ENCODE peak calls at places on chromosomes 13 and 19, in four cellular contexts. A, V, E and Q are unnamed samples.

GRCh38 chr13:44368599-44369368 is 4.8 kb upstream of the SERP2 start:
- DNase-seq in A (no peak), V (no peak), E (no peak), Q (no peak)

GRCh38 chr13:97967948-97968347 is 14.5 kb downstream of the IPO5 start:
- DNase-seq in A (no peak), V (peak), E (no peak), Q (no peak)

GRCh38 chr13:64239372-64239771 is 2823.7 kb upstream of the PCDH20 start:
- DNase-seq in A (no peak), V (peak), E (no peak), Q (no peak)

GRCh38 chr19:53998223-53998622 is 6.8 kb downstream of the CACNG6 start:
- DNase-seq in A (no peak), V (no peak), E (no peak), Q (no peak)

GRCh38 chr13:102466836-102467235 is 65.0 kb upstream of the FGF14 start:
- DNase-seq in A (no peak), V (no peak), E (no peak), Q (no peak)

GRCh38 chr13:109344552-109345157 is 441.7 kb downstream of the IRS2 start:
- DNase-seq in A (no peak), V (peak), E (no peak), Q (no peak)

GRCh38 chr19:34985249-34986022 is 14.7 kb upstream of the GRAMD1A start:
- DNase-seq in A (no peak), V (peak), E (no peak), Q (no peak)

GRCh38 chr13:97715763-97716162 is 237.7 kb upstream of the IPO5 start:
- DNase-seq in A (no peak), V (peak), E (no peak), Q (no peak)

GRCh38 chr13:83449666-83450395 is 432.4 kb downstream of the SLITRK1 start:
- DNase-seq in A (no peak), V (peak), E (no peak), Q (no peak)

GRCh38 chr13:113315992-113316391 is 19.0 kb downstream of the LAMP1 start:
- DNase-seq in A (no peak), V (no peak), E (no peak), Q (no peak)

GRCh38 chr13:67390462-67391093 is 160.4 kb upstream of the PCDH9 start:
- DNase-seq in A (no peak), V (peak), E (no peak), Q (no peak)

GRCh38 chr19:53196777-53197396 is 3.7 kb upstream of the ZNF665 start:
- DNase-seq in A (peak), V (peak), E (peak), Q (peak)

GRCh38 chr13:107650081-107650701 is 565.1 kb downstream of the LIG4 start:
- DNase-seq in A (no peak), V (peak), E (no peak), Q (no peak)

GRCh38 chr19:48946789-48947542 is 7.7 kb upstream of the BAX start:
- DNase-seq in A (no peak), V (no peak), E (no peak), Q (no peak)

GRCh38 chr13:110685305-110685704 is 20.6 kb downstream of the CARS2 start:
- DNase-seq in A (no peak), V (no peak), E (no peak), Q (no peak)

GRCh38 chr19:54893406-54893805 is 12.5 kb upstream of the NCR1 start:
- DNase-seq in A (no peak), V (no peak), E (no peak), Q (no peak)

GRCh38 chr13:95684463-95684862 is 7.5 kb downstream of the DNAJC3 start:
- DNase-seq in A (no peak), V (no peak), E (no peak), Q (no peak)

GRCh38 chr19:37991176-37991835 is 84.3 kb downstream of the SIPA1L3 start:
- DNase-seq in A (no peak), V (no peak), E (no peak), Q (no peak)

GRCh38 chr19:41500443-41500842 is 57.5 kb downstream of the ERICH4 start:
- DNase-seq in A (no peak), V (no peak), E (no peak), Q (no peak)

GRCh38 chr13:25771641-25772478 is 280.0 kb downstream of the SHISA2 start:
- DNase-seq in A (no peak), V (no peak), E (no peak), Q (no peak)

GRCh38 chr13:50679321-50679720 is 164.2 kb downstream of the DLEU7 start:
- DNase-seq in A (no peak), V (peak), E (no peak), Q (no peak)

GRCh38 chr13:39347926-39348901 is 254.8 kb downstream of the LHFPL6 start:
- DNase-seq in A (no peak), V (no peak), E (no peak), Q (no peak)

GRCh38 chr13:30173301-30173605 is 134.1 kb downstream of the KATNAL1 start:
- DNase-seq in A (no peak), V (peak), E (no peak), Q (no peak)

GRCh38 chr19:40803857-40804782 is 5.1 kb downstream of the EGLN2 start:
- DNase-seq in A (no peak), V (no peak), E (no peak), Q (no peak)

GRCh38 chr19:7562646-7563393 is 27.3 kb downstream of the PNPLA6 start:
- DNase-seq in A (no peak), V (no peak), E (no peak), Q (no peak)

GRCh38 chr13:94658926-94659649 is 53.3 kb downstream of the SOX21 start:
- DNase-seq in A (no peak), V (no peak), E (no peak), Q (no peak)

GRCh38 chr13:95573226-95573625 is 20.7 kb downstream of the CLDN10 start:
- DNase-seq in A (no peak), V (peak), E (no peak), Q (no peak)